ENCODE peak calls at places on chromosome 14, in four cellular contexts. T is K562, A is HepG2, W is GM12878. J is an unnamed sample.

GRCh38 chr14:80426686-80427085 is 215.4 kb upstream of the DIO2 start:
- DNase-seq in T (no peak), A (no peak), W (no peak), J (no peak)

GRCh38 chr14:101293609-101294008 is 267.7 kb upstream of the DIO3 start:
- DNase-seq in T (no peak), A (no peak), W (no peak), J (no peak)

GRCh38 chr14:48333221-48333910 is 658.0 kb upstream of the MDGA2 start:
- DNase-seq in T (no peak), A (no peak), W (no peak), J (no peak)

GRCh38 chr14:104316723-104317499 is 178.5 kb downstream of the KIF26A start:
- DNase-seq in T (no peak), A (no peak), W (no peak), J (no peak)

GRCh38 chr14:103141117-103141796 is 18.0 kb downstream of the TNFAIP2 start:
- DNase-seq in T (peak), A (peak), W (no peak), J (peak)

GRCh38 chr14:103315368-103315911 is 18.6 kb upstream of the EIF5 start:
- DNase-seq in T (no peak), A (peak), W (no peak), J (no peak)

GRCh38 chr14:34439090-34439489 is 22.9 kb downstream of the SPTSSA start:
- DNase-seq in T (no peak), A (no peak), W (no peak), J (peak)

GRCh38 chr14:20179218-20179617 is 11.5 kb upstream of the OR11G2 start:
- DNase-seq in T (no peak), A (no peak), W (no peak), J (no peak)

GRCh38 chr14:60721331-60722162 is 2.6 kb downstream of the SIX4 start:
- DNase-seq in T (peak), A (peak), W (no peak), J (no peak)

GRCh38 chr14:37232907-37233481 is 35.3 kb downstream of the MIPOL1 start:
- DNase-seq in T (peak), A (peak), W (no peak), J (no peak)

GRCh38 chr14:38339704-38340103 is 83.8 kb upstream of the CLEC14A start:
- DNase-seq in T (no peak), A (no peak), W (no peak), J (no peak)

GRCh38 chr14:60616326-60617044 is 32.8 kb downstream of the SIX1 start:
- DNase-seq in T (no peak), A (peak), W (no peak), J (no peak)

GRCh38 chr14:70188292-70188607 is 501 bp downstream of the SLC8A3 start:
- DNase-seq in T (no peak), A (no peak), W (no peak), J (peak)

GRCh38 chr14:68952544-68953535 is 26.3 kb downstream of the ACTN1 start:
- DNase-seq in T (no peak), A (no peak), W (no peak), J (no peak)

GRCh38 chr14:25431211-25432076 is 381.5 kb upstream of the STXBP6 start:
- DNase-seq in T (no peak), A (peak), W (no peak), J (peak)

GRCh38 chr14:26765768-26766550 is 168.1 kb upstream of the NOVA1 start:
- DNase-seq in T (no peak), A (no peak), W (no peak), J (no peak)

GRCh38 chr14:93231129-93231979 is 24.3 kb downstream of the UBR7 start:
- DNase-seq in T (no peak), A (no peak), W (no peak), J (no peak)

GRCh38 chr14:101740981-101741380 is 20.5 kb upstream of the PPP2R5C start:
- DNase-seq in T (no peak), A (no peak), W (no peak), J (no peak)

GRCh38 chr14:106807493-106807892 is 1281.1 kb downstream of the TMEM121 start:
- DNase-seq in T (no peak), A (no peak), W (no peak), J (no peak)

GRCh38 chr14:79328863-79329262 is 882.4 kb downstream of the DIO2 start:
- DNase-seq in T (no peak), A (no peak), W (no peak), J (no peak)

GRCh38 chr14:88863167-88863566 is 38.7 kb downstream of the TTC8 start:
- DNase-seq in T (no peak), A (no peak), W (no peak), J (no peak)

GRCh38 chr14:72745546-72745945 is 148.4 kb downstream of the DPF3 start:
- DNase-seq in T (no peak), A (no peak), W (no peak), J (peak)

GRCh38 chr14:26729851-26730250 is 132.0 kb upstream of the NOVA1 start:
- DNase-seq in T (no peak), A (no peak), W (no peak), J (no peak)

GRCh38 chr14:99884834-99885648 is 91.8 kb downstream of the EML1 start:
- DNase-seq in T (peak), A (peak), W (peak), J (no peak)

GRCh38 chr14:30550335-30550734 is 8.6 kb upstream of the G2E3 start:
- DNase-seq in T (no peak), A (no peak), W (no peak), J (no peak)

GRCh38 chr14:58278177-58278576 is 20.2 kb upstream of the ARID4A start:
- DNase-seq in T (no peak), A (no peak), W (no peak), J (no peak)

GRCh38 chr14:23568021-23568599 is 519 bp upstream of the AP1G2 start:
- DNase-seq in T (no peak), A (no peak), W (no peak), J (no peak)

GRCh38 chr14:92144708-92145107 is 22.9 kb downstream of the CPSF2 start:
- DNase-seq in T (no peak), A (no peak), W (no peak), J (no peak)
- TF ChIP-seq BRCA1 in T (no peak), A (no peak), W (no peak), J (no peak)

DNA sequence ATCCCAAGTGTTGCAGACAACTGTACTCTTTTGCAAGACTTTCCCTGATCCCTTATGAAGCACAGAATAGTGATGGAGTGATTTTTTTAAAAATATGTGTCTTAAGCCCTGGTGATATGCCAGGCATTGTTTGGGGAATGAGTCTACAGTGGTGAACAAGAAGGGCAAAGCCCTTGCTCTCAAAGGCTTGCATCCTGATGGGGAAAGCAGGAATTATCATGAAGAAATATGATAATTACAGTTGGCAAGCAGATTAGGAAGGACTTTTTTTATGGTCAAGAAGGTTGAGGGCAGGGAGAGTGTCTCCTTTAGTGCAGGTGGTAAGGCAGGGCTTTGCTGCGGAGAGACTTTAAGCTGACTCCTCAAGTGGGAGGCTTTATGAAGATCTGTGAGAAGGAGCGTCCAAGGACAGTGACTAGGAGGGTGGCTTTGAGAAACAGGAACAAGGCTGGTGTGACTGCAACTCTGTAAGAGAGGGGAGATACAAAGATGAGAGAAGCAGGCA is 100.2 kb downstream of the SYNE2 start:
- DNase-seq in T (no peak), A (no peak), W (no peak), J (no peak)
- TF ChIP-seq BRCA1 in T (no peak), A (no peak), W (no peak), J (no peak)

GRCh38 chr14:75804570-75805275 is 143.7 kb downstream of the TTLL5 start:
- DNase-seq in T (no peak), A (no peak), W (no peak), J (no peak)

GRCh38 chr14:75811136-75811839 is 150.2 kb downstream of the TTLL5 start:
- DNase-seq in T (no peak), A (no peak), W (no peak), J (no peak)

GRCh38 chr14:75805646-75806045 is 144.6 kb downstream of the TTLL5 start:
- DNase-seq in T (no peak), A (no peak), W (no peak), J (no peak)

GRCh38 chr14:75803768-75804167 is 142.7 kb downstream of the TTLL5 start:
- DNase-seq in T (no peak), A (no peak), W (no peak), J (no peak)

GRCh38 chr14:75806247-75806876 is 145.3 kb downstream of the TTLL5 start:
- DNase-seq in T (no peak), A (no peak), W (no peak), J (no peak)
- TF ChIP-seq BRCA1 in T (no peak), A (no peak), W (no peak), J (no peak)

DNA sequence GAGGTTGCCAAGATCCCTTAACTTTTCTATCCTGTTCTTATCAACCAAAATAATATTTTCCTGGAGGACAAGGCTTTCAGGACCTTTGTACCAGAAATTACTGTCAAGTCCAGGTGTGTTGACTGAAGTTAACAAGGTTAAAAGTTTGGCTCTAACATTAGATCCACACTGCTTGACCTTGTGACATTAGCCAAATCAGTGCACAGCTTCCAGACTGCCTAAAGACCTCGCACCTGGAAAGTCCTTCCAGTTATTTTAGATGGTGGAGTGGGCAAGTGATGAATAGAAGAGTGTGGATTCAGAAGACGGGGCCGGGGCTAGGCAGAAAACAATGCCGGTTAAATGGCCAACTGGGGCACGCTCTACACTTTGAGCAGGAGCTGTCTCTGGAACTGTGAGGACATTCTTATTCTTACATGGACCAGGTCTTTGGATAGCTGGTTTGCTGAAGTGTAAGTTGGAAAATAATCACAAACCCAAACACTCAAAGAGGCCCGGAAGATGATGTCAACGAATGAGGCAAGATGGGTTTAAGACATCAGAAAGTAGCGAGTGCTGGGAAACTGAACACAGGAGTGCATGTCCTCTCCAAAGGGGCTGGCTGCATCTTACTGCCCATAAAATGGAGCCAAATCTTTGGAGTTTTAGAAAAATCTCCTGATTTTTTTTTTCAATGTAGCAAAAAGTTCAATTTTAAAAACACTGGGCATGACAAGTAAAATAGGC is 56.3 kb downstream of the NIN start:
- DNase-seq in T (no peak), A (no peak), W (no peak), J (no peak)
- TF ChIP-seq BRCA1 in T (no peak), A (no peak), W (no peak), J (no peak)

DNA sequence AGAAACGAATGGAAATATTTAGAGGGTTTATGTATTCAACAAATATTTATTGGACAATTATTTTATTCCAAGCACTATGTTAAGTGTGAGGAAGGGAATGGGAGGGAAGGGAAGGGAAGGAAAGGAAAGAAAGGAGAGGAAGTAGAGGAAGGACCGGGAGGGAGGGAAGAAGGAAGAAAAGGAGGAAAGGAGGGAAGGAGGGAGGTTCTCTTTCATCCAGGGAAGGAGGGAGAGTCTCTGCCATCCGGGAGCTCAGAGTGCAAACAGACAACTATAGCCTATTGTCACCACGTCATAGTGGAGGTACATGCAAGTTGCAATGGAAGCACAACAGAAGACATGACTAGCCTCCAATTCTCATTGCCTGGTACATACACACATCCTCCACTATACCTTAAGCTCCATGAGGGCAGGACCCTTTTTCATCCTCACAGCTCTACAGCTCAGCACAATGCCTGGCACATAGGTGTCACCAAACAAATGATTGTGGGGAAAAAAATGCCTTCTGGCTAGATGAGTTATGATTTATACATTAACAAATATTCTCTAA is 48.1 kb downstream of the DAD1 start:
- DNase-seq in T (no peak), A (no peak), W (no peak), J (no peak)
- TF ChIP-seq BRCA1 in T (no peak), A (no peak), W (no peak), J (no peak)

GRCh38 chr14:71266994-71267636 is 359.9 kb downstream of the PCNX1 start:
- DNase-seq in T (no peak), A (no peak), W (peak), J (no peak)
- TF ChIP-seq BRCA1 in T (no peak), A (no peak), W (no peak), J (no peak)

DNA sequence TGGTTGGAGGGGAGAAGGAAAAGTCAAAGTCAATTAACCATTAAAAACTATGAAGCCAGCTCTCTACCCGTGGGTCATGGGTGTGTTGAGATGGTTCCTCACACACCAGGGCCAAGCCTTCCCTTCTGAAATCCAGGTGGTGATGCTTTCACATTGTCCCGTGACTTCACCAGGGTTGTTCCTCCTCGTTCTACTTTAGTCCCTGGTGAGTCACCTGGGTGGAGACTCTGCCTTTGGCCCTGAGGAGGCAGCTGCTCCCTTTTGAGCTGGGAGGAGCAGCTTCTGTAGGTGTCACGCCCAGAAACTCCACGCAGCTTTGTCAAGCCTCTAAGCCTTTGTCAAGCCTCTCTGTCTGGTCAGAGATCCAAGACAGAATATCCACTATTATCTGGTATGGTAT is 348.3 kb downstream of the BMP4 start:
- DNase-seq in T (no peak), A (no peak), W (no peak), J (no peak)
- TF ChIP-seq BRCA1 in T (no peak), A (no peak), W (no peak), J (no peak)

GRCh38 chr14:65361920-65362319 is 50.6 kb upstream of the FUT8 start:
- DNase-seq in T (no peak), A (no peak), W (no peak), J (no peak)
- TF ChIP-seq BRCA1 in T (no peak), A (no peak), W (no peak), J (no peak)

GRCh38 chr14:87628129-87628528 is 364.9 kb downstream of the GALC start:
- DNase-seq in T (no peak), A (peak), W (no peak), J (no peak)
- TF ChIP-seq BRCA1 in T (no peak), A (no peak), W (no peak), J (no peak)